ENCODE peak calls at places on chromosomes 3 and 15, in seven cellular contexts. X is stimulated activated CD8-positive, alpha-beta memory T cell treated with anti-CD3 and anti-CD28 coated beads, Interleukin-7, amount 100 ng/mL, for 48 hours; N is NCI-H2081 treated with DMSO at 0.1 percent for 48 hours; R is T-helper 1 cell; U is brain microvascular endothelial cell; D is dorsolateral prefrontal cortex; F is frontal cortex. V is an unnamed sample.

GRCh38 chr15:60423540-60423939 is 25.8 kb upstream of the ANXA2 start:
- DNase-seq in X (no peak), N (no peak), R (no peak), U (peak), D (no peak), F (no peak), V (no peak)

GRCh38 chr15:56286213-56286612 is 42.5 kb upstream of the RFX7 start:
- DNase-seq in X (no peak), N (no peak), R (no peak), U (no peak), D (no peak), F (no peak), V (no peak)

GRCh38 chr3:105502333-105502732 is 135.6 kb downstream of the ALCAM start:
- DNase-seq in X (no peak), N (peak), R (no peak), U (no peak), D (no peak), F (no peak), V (no peak)

GRCh38 chr3:58234516-58234931 is 3.1 kb upstream of the ABHD6 start:
- DNase-seq in X (no peak), N (no peak), R (no peak), U (peak), D (no peak), F (no peak), V (no peak)

GRCh38 chr3:10780243-10780642 is 35.8 kb upstream of the SLC6A11 start:
- DNase-seq in X (no peak), N (no peak), R (no peak), U (no peak), D (no peak), F (no peak), V (no peak)

GRCh38 chr3:42557849-42558248 is 23.9 kb downstream of the SEC22C start:
- DNase-seq in X (no peak), N (no peak), R (peak), U (no peak), D (no peak), F (no peak), V (no peak)

GRCh38 chr15:66748320-66748779 is 46.3 kb downstream of the SMAD6 start:
- DNase-seq in X (no peak), N (no peak), R (no peak), U (no peak), D (no peak), F (no peak), V (no peak)

GRCh38 chr3:98823791-98824190 is 60.7 kb downstream of the ST3GAL6 start:
- DNase-seq in X (no peak), N (no peak), R (no peak), U (peak), D (no peak), F (no peak), V (no peak)

GRCh38 chr3:104831076-104831475 is 535.6 kb upstream of the ALCAM start:
- DNase-seq in X (no peak), N (no peak), R (no peak), U (no peak), D (no peak), F (no peak), V (no peak)

GRCh38 chr3:100099621-100100020 is 14.7 kb downstream of the FILIP1L start:
- DNase-seq in X (no peak), N (no peak), R (no peak), U (no peak), D (no peak), F (no peak), V (no peak)

GRCh38 chr15:85800460-85801123 is 5.9 kb upstream of the KLHL25 start:
- DNase-seq in X (no peak), N (peak), R (no peak), U (peak), D (no peak), F (no peak), V (peak)

GRCh38 chr3:89617706-89618105 is 510.3 kb downstream of the EPHA3 start:
- DNase-seq in X (no peak), N (no peak), R (no peak), U (no peak), D (no peak), F (no peak), V (no peak)

GRCh38 chr15:68431037-68431791 is 749 bp downstream of the ITGA11 start:
- DNase-seq in X (no peak), N (no peak), R (no peak), U (no peak), D (no peak), F (no peak), V (no peak)

GRCh38 chr3:139016430-139017048 is 4.2 kb downstream of the PRR23B start:
- DNase-seq in X (no peak), N (no peak), R (no peak), U (no peak), D (no peak), F (no peak), V (no peak)

GRCh38 chr3:195187609-195188529 is 83.1 kb downstream of the XXYLT1 start:
- DNase-seq in X (no peak), N (no peak), R (no peak), U (no peak), D (no peak), F (no peak), V (no peak)

GRCh38 chr15:33140326-33140725 is 54.2 kb downstream of the FMN1 start:
- DNase-seq in X (no peak), N (no peak), R (no peak), U (no peak), D (no peak), F (no peak), V (no peak)

GRCh38 chr15:51030649-51031316 is 63.9 kb downstream of the TNFAIP8L3 start:
- DNase-seq in X (no peak), N (no peak), R (no peak), U (peak), D (no peak), F (no peak), V (no peak)

GRCh38 chr3:168096210-168096795 is 579 bp upstream of the GOLIM4 start:
- DNase-seq in X (no peak), N (peak), R (no peak), U (peak), D (peak), F (peak), V (peak)

GRCh38 chr3:138361561-138361971 is 13.2 kb downstream of the MRAS start:
- DNase-seq in X (no peak), N (no peak), R (no peak), U (no peak), D (no peak), F (no peak), V (no peak)

GRCh38 chr3:34260266-34260990 is 462.0 kb downstream of the PDCD6IP start:
- DNase-seq in X (no peak), N (no peak), R (no peak), U (peak), D (peak), F (no peak), V (no peak)

GRCh38 chr15:52350423-52350822 is 54.8 kb upstream of the MYO5C start:
- DNase-seq in X (no peak), N (no peak), R (no peak), U (no peak), D (no peak), F (no peak), V (no peak)

GRCh38 chr3:191175102-191175501 is 23.9 kb upstream of the OSTN start:
- DNase-seq in X (no peak), N (no peak), R (no peak), U (no peak), D (no peak), F (no peak), V (no peak)

GRCh38 chr3:162538466-162538865 is 1041.9 kb downstream of the OTOL1 start:
- DNase-seq in X (no peak), N (no peak), R (no peak), U (no peak), D (no peak), F (no peak), V (no peak)

GRCh38 chr3:143644370-143645089 is 203.7 kb downstream of the SLC9A9 start:
- DNase-seq in X (no peak), N (peak), R (no peak), U (peak), D (peak), F (peak), V (peak)

GRCh38 chr15:82530606-82531379 is 9.5 kb downstream of the RPS17 start:
- DNase-seq in X (peak), N (no peak), R (peak), U (peak), D (peak), F (no peak), V (no peak)

GRCh38 chr15:101014276-101014675 is 95.1 kb downstream of the LRRK1 start:
- DNase-seq in X (no peak), N (no peak), R (no peak), U (no peak), D (no peak), F (no peak), V (no peak)

GRCh38 chr3:114646521-114646920 is 352.7 kb downstream of the TIGIT start:
- DNase-seq in X (no peak), N (no peak), R (no peak), U (no peak), D (no peak), F (no peak), V (no peak)

GRCh38 chr3:41598329-41598728 is 363.6 kb downstream of the ULK4 start:
- DNase-seq in X (no peak), N (no peak), R (no peak), U (no peak), D (no peak), F (no peak), V (no peak)

GRCh38 chr15:97479957-97480356 is 480.5 kb upstream of the ARRDC4 start:
- DNase-seq in X (no peak), N (no peak), R (no peak), U (no peak), D (no peak), F (no peak), V (no peak)

GRCh38 chr15:91499774-91500383 is 353.6 kb upstream of the SLCO3A1 start:
- DNase-seq in X (no peak), N (no peak), R (no peak), U (no peak), D (no peak), F (no peak), V (no peak)

GRCh38 chr3:160448845-160449659 is 534 bp downstream of the TRIM59 start:
- DNase-seq in X (no peak), N (no peak), R (no peak), U (no peak), D (no peak), F (peak), V (no peak)

V was measured in NCI-H1417 treated with DMSO at 0.1 percent for 48 hours.